ENCODE peak calls at places on chromosomes 11 and 22, in five cellular contexts. Q is left lung; H is left ventricle myocardium inferior; E is brain microvascular endothelial cell; Z is CD8-positive, alpha-beta T cell. W is an unnamed sample.

GRCh38 chr11:2072551-2073261 is 66.5 kb downstream of the IGF2 start:
- DNase-seq in Z (no peak), Q (no peak), H (no peak), E (peak), W (no peak)

GRCh38 chr11:113540416-113541330 is 65.5 kb upstream of the DRD2 start:
- DNase-seq in Q (no peak), E (no peak), Z (no peak), H (no peak), W (no peak)

GRCh38 chr11:120391297-120391696 is 55.1 kb downstream of the ARHGEF12 start:
- DNase-seq in H (no peak), E (no peak), Z (no peak), Q (no peak), W (no peak)

GRCh38 chr11:86719781-86720463 is 47.5 kb upstream of the ME3 start:
- DNase-seq in Z (no peak), Q (no peak), H (no peak), E (peak), W (no peak)

GRCh38 chr11:61868601-61869476 is 22.5 kb downstream of the FADS3 start:
- DNase-seq in Q (no peak), Z (no peak), H (no peak), E (no peak), W (no peak)

GRCh38 chr11:48044577-48044976 is 64.2 kb downstream of the PTPRJ start:
- DNase-seq in Z (no peak), H (peak), Q (peak), E (no peak), W (no peak)

GRCh38 chr11:132876301-132877071 is 655.8 kb downstream of the OPCML start:
- DNase-seq in E (no peak), Z (no peak), H (no peak), Q (no peak), W (no peak)

GRCh38 chr11:103894673-103895072 is 141.8 kb upstream of the DDI1 start:
- DNase-seq in Q (no peak), H (no peak), Z (no peak), E (no peak), W (no peak)

GRCh38 chr22:42743501-42743991 is 22.9 kb upstream of the A4GALT start:
- DNase-seq in Q (peak), Z (no peak), H (peak), E (peak), W (no peak)

GRCh38 chr11:60785136-60785535 is at the start of gene MS4A10:
- DNase-seq in Q (no peak), Z (no peak), E (no peak), H (no peak), W (no peak)

GRCh38 chr22:18983120-18983651 is 47.1 kb upstream of the PRODH start:
- DNase-seq in E (no peak), Z (no peak), Q (no peak), H (no peak), W (no peak)

GRCh38 chr22:37100589-37101127 is 8.9 kb downstream of the TMPRSS6 start:
- DNase-seq in H (no peak), E (no peak), Q (no peak), Z (no peak), W (no peak)

GRCh38 chr11:128911701-128912100 is 20.5 kb downstream of the KCNJ5 start:
- DNase-seq in Z (no peak), Q (no peak), E (no peak), H (no peak), W (no peak)

GRCh38 chr11:93131709-93132108 is 66.1 kb downstream of the SLC36A4 start:
- DNase-seq in Z (no peak), E (no peak), H (no peak), Q (no peak), W (no peak)

GRCh38 chr22:40612291-40612740 is 24.2 kb downstream of the MRTFA start:
- DNase-seq in Q (no peak), E (no peak), Z (no peak), H (no peak), W (no peak)

GRCh38 chr11:69297926-69298777 is 4.2 kb downstream of the MYEOV start:
- DNase-seq in Z (peak), Q (peak), H (peak), E (peak), W (no peak)

GRCh38 chr22:43110927-43111623 is 525 bp downstream of the BIK start:
- DNase-seq in H (no peak), Q (peak), Z (peak), E (no peak), W (no peak)

GRCh38 chr11:83459802-83460201 is 173.6 kb upstream of the CCDC90B start:
- DNase-seq in E (no peak), Z (no peak), H (no peak), Q (no peak), W (no peak)

GRCh38 chr11:72577271-72577681 is 96.9 kb downstream of the PDE2A start:
- DNase-seq in H (no peak), Q (no peak), E (no peak), Z (no peak), W (no peak)

GRCh38 chr11:86214710-86215109 is 29.8 kb upstream of the EED start:
- DNase-seq in H (no peak), Z (no peak), Q (no peak), E (no peak), W (no peak)

GRCh38 chr11:15968461-15969130 is 387.8 kb downstream of the SOX6 start:
- DNase-seq in Q (no peak), Z (no peak), E (no peak), H (no peak), W (no peak)

GRCh38 chr22:44045171-44045570 is 21.1 kb downstream of the PARVB start:
- DNase-seq in Z (no peak), E (no peak), Q (no peak), H (no peak), W (no peak)

GRCh38 chr11:86906198-86906597 is 49.0 kb downstream of the FZD4 start:
- DNase-seq in E (no peak), H (no peak), Z (no peak), Q (no peak), W (no peak)

GRCh38 chr22:23823331-23823791 is 15.4 kb downstream of the DERL3 start:
- DNase-seq in Q (no peak), Z (no peak), H (no peak), E (peak), W (no peak)

GRCh38 chr11:64717268-64717578 is 5.8 kb downstream of the NRXN2 start:
- DNase-seq in E (no peak), Q (no peak), H (no peak), Z (no peak), W (no peak)

GRCh38 chr22:20247010-20247505 is 21.1 kb downstream of the RTN4R start:
- DNase-seq in Z (no peak), Q (no peak), H (no peak), E (peak), W (no peak)

GRCh38 chr22:22380098-22381030 is 128.2 kb downstream of the ZNF280B start:
- DNase-seq in E (no peak), H (no peak), Q (no peak), Z (no peak), W (no peak)

GRCh38 chr11:102256251-102256650 is 61.0 kb upstream of the BIRC3 start:
- DNase-seq in E (peak), Z (no peak), H (no peak), Q (no peak), W (no peak)

GRCh38 chr11:77633856-77634425 is 3.7 kb downstream of the CLNS1A start:
- DNase-seq in Z (no peak), Q (peak), E (no peak), H (no peak), W (no peak)

GRCh38 chr11:120298461-120298860 is 26.6 kb upstream of the TLCD5 start:
- DNase-seq in Q (no peak), E (no peak), Z (no peak), H (no peak), W (no peak)

GRCh38 chr11:120137611-120138521 is at the start of gene TRIM29:
- DNase-seq in Q (no peak), E (no peak), Z (no peak), H (no peak), W (peak)

GRCh38 chr11:73158356-73159051 is 16.4 kb upstream of the FCHSD2 start:
- DNase-seq in H (no peak), Z (no peak), Q (no peak), E (peak), W (no peak)

GRCh38 chr11:31813961-31814868 is 3.1 kb upstream of the PAX6 start:
- DNase-seq in Z (no peak), E (no peak), Q (no peak), H (no peak), W (no peak)

DNA sequence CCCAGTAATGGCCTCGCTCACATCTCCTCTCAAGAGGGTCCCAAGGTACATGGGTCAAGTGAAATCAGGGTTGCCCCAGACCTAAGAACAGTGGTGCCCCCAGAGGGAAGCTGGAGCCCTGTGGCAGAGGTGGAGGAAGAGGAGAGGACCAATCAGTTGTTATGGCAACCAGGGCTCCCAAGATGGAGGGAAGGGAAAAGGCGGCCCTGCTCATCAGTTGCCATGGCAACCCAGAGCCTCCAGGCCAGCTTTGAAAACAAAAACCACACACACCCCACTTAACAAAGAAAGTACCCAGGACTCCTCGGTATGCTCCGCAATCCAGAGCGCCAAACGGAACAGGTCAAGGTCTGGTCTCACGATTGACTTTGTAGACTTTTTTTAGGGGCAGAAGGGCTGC is 53.5 kb upstream of the SLC35C1 start:
- DNase-seq in Q (no peak), H (no peak), E (no peak), Z (no peak), W (no peak)
- TF ChIP-seq CTCF in Q (no peak), H (no peak), E (no peak), Z (no peak), W (no peak)

DNA sequence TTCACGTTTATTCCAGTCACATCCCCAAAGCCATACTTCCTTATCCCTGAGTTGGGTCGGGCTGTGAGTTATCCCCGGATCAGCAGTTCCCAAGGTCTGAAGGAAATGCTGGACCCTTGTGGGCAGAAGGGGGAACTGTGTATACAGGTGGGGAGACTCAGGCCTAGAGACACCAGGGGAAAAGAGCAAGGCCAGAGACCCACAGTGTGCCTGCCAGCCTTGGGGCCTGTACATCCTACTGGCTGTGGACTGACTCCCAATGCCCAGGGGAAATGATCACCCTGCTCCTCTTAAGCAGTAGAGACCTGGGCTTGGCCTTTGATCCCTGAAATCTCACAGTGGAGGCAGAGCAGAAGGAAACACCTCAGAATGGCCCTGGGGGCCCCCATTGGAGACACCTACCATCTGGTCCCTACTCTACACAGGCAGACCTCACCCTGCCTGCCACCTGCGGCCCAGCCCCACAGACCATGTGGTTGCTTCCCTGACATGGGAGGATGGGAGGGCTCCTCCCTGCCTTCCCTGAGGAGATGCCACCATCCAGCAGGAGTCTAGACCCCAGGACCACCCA is 1.3 kb downstream of the SELENOM start:
- DNase-seq in E (no peak), H (no peak), Z (no peak), Q (peak), W (no peak)
- TF ChIP-seq CTCF in E (peak), H (peak), Z (no peak), Q (no peak), W (no peak)

DNA sequence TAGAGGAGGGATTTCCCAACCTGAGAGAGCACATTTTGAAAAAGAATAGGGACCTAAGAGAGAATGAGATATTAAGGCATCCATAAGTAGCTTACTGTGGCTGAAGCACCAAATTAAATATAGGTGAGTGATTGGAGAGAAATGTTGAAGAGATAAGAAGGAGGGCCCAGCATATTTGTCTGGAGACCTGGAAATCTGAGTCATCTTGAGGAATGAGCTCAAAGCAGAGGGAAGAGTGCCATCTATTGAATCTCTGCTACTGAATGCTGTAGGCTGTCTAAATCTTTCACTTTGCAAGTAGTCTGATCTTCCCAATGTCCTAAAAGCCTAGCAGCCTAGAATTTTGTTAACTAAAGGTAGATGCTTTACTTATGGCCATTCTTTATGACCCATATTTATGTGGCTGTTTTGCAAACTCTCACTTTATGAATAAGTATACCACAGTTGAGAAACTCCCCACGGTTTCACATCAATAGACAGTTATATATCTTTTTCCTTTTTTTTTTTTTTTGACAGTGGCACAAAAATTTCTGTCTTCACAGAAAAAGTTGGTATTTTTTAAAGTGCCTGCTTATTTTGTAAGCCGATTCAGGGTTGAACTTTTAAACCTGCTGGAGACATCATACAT is 2093.5 kb downstream of the LRRC4C start:
- DNase-seq in Z (no peak), Q (no peak), H (no peak), E (no peak), W (no peak)
- TF ChIP-seq CTCF in Z (no peak), Q (no peak), H (peak), E (no peak), W (no peak)

DNA sequence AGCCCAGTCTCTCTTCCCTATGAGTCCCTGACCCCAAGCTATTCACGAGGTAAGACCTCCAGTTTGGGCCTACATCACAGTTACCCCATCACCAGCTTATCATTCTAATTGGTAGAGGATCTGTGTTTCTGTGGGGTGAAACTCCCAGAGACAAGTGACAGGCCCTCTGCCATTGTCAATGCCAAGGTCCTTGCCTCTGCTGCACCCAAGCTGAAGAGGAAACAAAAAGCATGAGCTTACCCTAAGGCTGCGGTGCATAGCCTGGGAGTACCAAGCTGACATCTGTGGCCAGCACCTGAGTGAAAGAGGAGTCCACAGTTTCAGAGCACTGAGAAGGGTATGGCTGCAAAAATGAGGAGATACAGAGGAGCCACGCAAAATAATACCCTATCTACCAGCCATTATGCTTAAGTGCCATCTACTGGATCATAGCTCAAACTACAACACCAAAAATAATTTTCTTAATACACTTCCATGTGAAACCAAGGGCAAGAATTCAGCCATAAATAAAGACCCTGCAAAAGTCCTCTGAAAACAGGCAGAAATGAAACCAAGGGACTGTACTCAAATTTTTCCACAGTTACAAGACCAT is 62.3 kb upstream of the ANO5 start:
- DNase-seq in Z (no peak), H (no peak), E (no peak), Q (no peak), W (no peak)
- TF ChIP-seq CTCF in Z (no peak), H (peak), E (no peak), Q (no peak), W (peak)

GRCh38 chr22:28977050-28977449 is 84.6 kb downstream of the C22orf31 start:
- DNase-seq in H (no peak), Z (no peak), E (peak), Q (no peak), W (no peak)

GRCh38 chr22:28978158-28978557 is 83.5 kb downstream of the C22orf31 start:
- DNase-seq in E (peak), H (peak), Z (no peak), Q (no peak), W (no peak)

GRCh38 chr22:28976588-28976987 is 85.0 kb downstream of the C22orf31 start:
- DNase-seq in Z (no peak), E (peak), Q (no peak), H (no peak), W (no peak)

GRCh38 chr22:28978863-28979799 is 82.5 kb downstream of the C22orf31 start:
- DNase-seq in Z (no peak), Q (no peak), E (no peak), H (no peak), W (no peak)

DNA sequence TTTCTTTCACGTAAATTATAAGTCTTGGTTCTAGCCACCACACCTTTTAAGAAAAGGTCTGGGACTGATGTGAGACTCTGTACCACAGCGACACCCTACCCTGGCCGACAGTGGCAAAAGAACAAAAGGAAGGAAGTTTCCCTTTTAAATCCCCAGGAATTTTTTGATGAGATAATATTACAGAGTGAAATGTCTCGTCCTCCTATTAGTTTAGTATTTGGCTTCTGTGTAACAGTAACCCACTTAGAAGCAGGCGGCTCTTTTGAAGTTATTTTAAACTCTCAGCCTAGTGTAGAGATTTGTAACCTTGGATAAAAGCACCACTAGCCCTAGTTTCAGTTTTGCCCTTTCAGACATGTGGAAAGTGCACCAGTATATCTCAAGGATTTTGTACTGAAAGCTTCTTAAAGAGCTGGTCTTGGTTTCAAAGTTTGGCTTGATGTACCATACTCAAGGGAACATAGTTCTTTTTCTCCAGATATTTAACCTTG is 84.1 kb downstream of the C22orf31 start:
- DNase-seq in Z (no peak), H (no peak), Q (no peak), E (peak), W (no peak)
- TF ChIP-seq CTCF in Z (no peak), H (no peak), Q (no peak), E (no peak), W (no peak)

GRCh38 chr11:12761029-12761428 is 86.8 kb downstream of the TEAD1 start:
- DNase-seq in Q (no peak), H (no peak), E (peak), Z (no peak), W (no peak)
- TF ChIP-seq CTCF in Q (no peak), H (peak), E (peak), Z (no peak), W (no peak)

W was measured in mesothelial cell of epicardium.